ENCODE peak calls at places on chromosomes 12 and 14, in five cellular contexts. One of them, this sample, is unnamed.
A peak's percentile ranks its signal among the peaks of the same experiment; 100 is the strongest.

GRCh38 chr12:109517619-109518018 is 40.2 kb downstream of the UBE3B start:
- DNase-seq in amniotic stem cell: no peak
- DNase-seq in GM23248: no peak
- DNase-seq in NCI-H345: peak; percentile 19
- DNase-seq in heart right ventricle: no peak
- DNase-seq in this sample: no peak

GRCh38 chr14:91380610-91381371 is 36.8 kb downstream of the CCDC88C start:
- DNase-seq in heart right ventricle: no peak
- DNase-seq in GM23248: no peak
- DNase-seq in NCI-H345: peak; percentile 84
- DNase-seq in amniotic stem cell: no peak
- DNase-seq in this sample: no peak

GRCh38 chr14:23910081-23910875 is 43.3 kb upstream of the DHRS4 start:
- DNase-seq in NCI-H345: peak; percentile 28
- DNase-seq in GM23248: peak; percentile 78
- DNase-seq in heart right ventricle: no peak
- DNase-seq in amniotic stem cell: peak; percentile 45
- DNase-seq in this sample: no peak

GRCh38 chr12:88247241-88247643 is 105.1 kb downstream of the TMTC3 start:
- DNase-seq in heart right ventricle: no peak
- DNase-seq in GM23248: peak; percentile 85
- DNase-seq in amniotic stem cell: no peak
- DNase-seq in NCI-H345: no peak
- DNase-seq in this sample: no peak

GRCh38 chr12:128521981-128522380 is 255.0 kb downstream of the TMEM132C start:
- DNase-seq in NCI-H345: no peak
- DNase-seq in heart right ventricle: no peak
- DNase-seq in GM23248: no peak
- DNase-seq in amniotic stem cell: no peak
- DNase-seq in this sample: no peak

GRCh38 chr14:29941401-29941800 is 13.8 kb upstream of the PRKD1 start:
- DNase-seq in GM23248: no peak
- DNase-seq in heart right ventricle: no peak
- DNase-seq in NCI-H345: no peak
- DNase-seq in amniotic stem cell: no peak
- DNase-seq in this sample: no peak

GRCh38 chr12:3073438-3074255 is 3.5 kb upstream of the TSPAN9 start:
- DNase-seq in heart right ventricle: peak; percentile 87
- DNase-seq in NCI-H345: peak; percentile 83
- DNase-seq in amniotic stem cell: peak; percentile 52
- DNase-seq in GM23248: peak; percentile 79
- DNase-seq in this sample: peak; percentile 94

GRCh38 chr14:21476526-21476924 is 234 bp downstream of the RAB2B start:
- DNase-seq in NCI-H345: peak; percentile 92
- DNase-seq in heart right ventricle: peak; percentile 86
- DNase-seq in amniotic stem cell: peak; percentile 62
- DNase-seq in GM23248: peak; percentile 84
- DNase-seq in this sample: peak; percentile 94